ENCODE peak calls at places on chromosomes 12 and 14, in ten cellular contexts. X is lower lobe of right lung, L is endodermal cell, M is esophagus muscularis mucosa, B is adrenal gland, O is A549, V is sigmoid colon, A is IMR-90, P is psoas muscle, G is brain microvascular endothelial cell. R is an unnamed sample.

GRCh38 chr12:122040579-122041386 is 19.1 kb downstream of the BCL7A start:
- DNase-seq in X (peak), L (no peak), M (no peak), B (no peak), O (peak), V (no peak), A (no peak), P (no peak), G (no peak), R (no peak)

GRCh38 chr12:54431911-54432814 is 13.1 kb upstream of the ITGA5 start:
- DNase-seq in X (no peak), L (peak), M (no peak), B (peak), O (peak), V (peak), A (peak), P (peak), G (no peak), R (peak)

GRCh38 chr12:130546494-130546893 is 169.6 kb downstream of the RIMBP2 start:
- DNase-seq in X (no peak), L (no peak), M (no peak), B (no peak), O (no peak), V (no peak), A (no peak), P (no peak), G (no peak), R (no peak)

GRCh38 chr12:120687570-120688289 is 781 bp downstream of the MLEC start:
- DNase-seq in X (peak), L (peak), M (no peak), B (no peak), O (no peak), V (peak), A (no peak), P (no peak), G (no peak), R (no peak)

GRCh38 chr12:99302874-99303273 is 344.7 kb upstream of the GARIN6 start:
- DNase-seq in X (no peak), L (no peak), M (no peak), B (no peak), O (no peak), V (no peak), A (no peak), P (no peak), G (no peak), R (no peak)

GRCh38 chr14:102264775-102265174 is 40.2 kb downstream of the MOK start:
- DNase-seq in X (no peak), L (no peak), M (no peak), B (no peak), O (no peak), V (no peak), A (no peak), P (no peak), G (no peak), R (no peak)

GRCh38 chr12:18998343-18999270 is 130.9 kb upstream of the PLEKHA5 start:
- DNase-seq in X (no peak), L (no peak), M (no peak), B (no peak), O (peak), V (no peak), A (peak), P (no peak), G (peak), R (peak)

GRCh38 chr14:68564826-68565760 is 227.8 kb downstream of the ZFP36L1 start:
- DNase-seq in X (no peak), L (no peak), M (no peak), B (no peak), O (no peak), V (no peak), A (no peak), P (no peak), G (no peak), R (no peak)

GRCh38 chr14:95906591-95906990 is 30.0 kb downstream of the TUNAR start:
- DNase-seq in X (no peak), L (no peak), M (no peak), B (no peak), O (no peak), V (no peak), A (peak), P (no peak), G (no peak), R (no peak)

GRCh38 chr14:28707814-28708213 is 58.8 kb upstream of the FOXG1 start:
- DNase-seq in X (no peak), L (no peak), M (no peak), B (no peak), O (no peak), V (no peak), A (no peak), P (no peak), G (peak), R (peak)

GRCh38 chr14:67704484-67705089 is 2.9 kb downstream of the RDH12 start:
- DNase-seq in X (no peak), L (peak), M (no peak), B (no peak), O (peak), V (no peak), A (peak), P (no peak), G (peak), R (no peak)

GRCh38 chr12:115840159-115840558 is 437.3 kb downstream of the MED13L start:
- DNase-seq in X (no peak), L (peak), M (no peak), B (no peak), O (peak), V (no peak), A (no peak), P (no peak), G (no peak), R (peak)

GRCh38 chr12:84825149-84825548 is 87.5 kb downstream of the SLC6A15 start:
- DNase-seq in X (no peak), L (no peak), M (no peak), B (no peak), O (no peak), V (no peak), A (no peak), P (no peak), G (no peak), R (no peak)

GRCh38 chr14:53147893-53148292 is 5.2 kb downstream of the DDHD1 start:
- DNase-seq in X (no peak), L (no peak), M (no peak), B (no peak), O (no peak), V (no peak), A (no peak), P (no peak), G (no peak), R (no peak)

GRCh38 chr14:29607129-29607528 is 320.5 kb downstream of the PRKD1 start:
- DNase-seq in X (no peak), L (no peak), M (no peak), B (no peak), O (no peak), V (no peak), A (no peak), P (no peak), G (no peak), R (no peak)

GRCh38 chr14:93648440-93649168 is 139.7 kb downstream of the PRIMA1 start:
- DNase-seq in X (no peak), L (peak), M (no peak), B (no peak), O (peak), V (no peak), A (no peak), P (no peak), G (peak), R (peak)

GRCh38 chr14:34582117-34582680 is 42.7 kb upstream of the EAPP start:
- DNase-seq in X (no peak), L (no peak), M (no peak), B (no peak), O (no peak), V (peak), A (no peak), P (no peak), G (no peak), R (no peak)

GRCh38 chr14:51093371-51094281 is 1.3 kb downstream of the TRIM9 start:
- DNase-seq in X (no peak), L (peak), M (no peak), B (peak), O (peak), V (peak), A (no peak), P (peak), G (no peak), R (no peak)

GRCh38 chr14:92613008-92613658 is 99.6 kb downstream of the RIN3 start:
- DNase-seq in X (peak), L (peak), M (no peak), B (no peak), O (peak), V (no peak), A (no peak), P (no peak), G (no peak), R (no peak)

GRCh38 chr12:52049688-52050087 is 1.6 kb upstream of the NR4A1 start:
- DNase-seq in X (no peak), L (no peak), M (no peak), B (no peak), O (no peak), V (no peak), A (no peak), P (no peak), G (no peak), R (no peak)

GRCh38 chr14:93132472-93133065 is 16.8 kb upstream of the ITPK1 start:
- DNase-seq in X (no peak), L (peak), M (no peak), B (peak), O (peak), V (no peak), A (peak), P (no peak), G (peak), R (no peak)

GRCh38 chr12:124827588-124828184 is 36.0 kb downstream of the SCARB1 start:
- DNase-seq in X (no peak), L (no peak), M (no peak), B (no peak), O (peak), V (no peak), A (no peak), P (no peak), G (no peak), R (no peak)
- H3K27ac ChIP-seq in X (no peak), L (no peak), M (no peak), B (peak), O (peak), V (no peak), A (no peak), P (no peak), G (no peak), R (peak)

GRCh38 chr12:29796823-29797263 is 13.1 kb upstream of the TMTC1 start:
- DNase-seq in X (no peak), L (no peak), M (no peak), B (no peak), O (no peak), V (peak), A (peak), P (no peak), G (peak), R (peak)
- H3K27ac ChIP-seq in X (no peak), L (no peak), M (peak), B (no peak), O (no peak), V (peak), A (no peak), P (peak), G (no peak), R (no peak)

GRCh38 chr12:124593176-124593575 is 25.8 kb upstream of the NCOR2 start:
- DNase-seq in X (no peak), L (no peak), M (no peak), B (no peak), O (no peak), V (no peak), A (no peak), P (no peak), G (no peak), R (no peak)
- H3K27ac ChIP-seq in X (no peak), L (no peak), M (no peak), B (no peak), O (no peak), V (no peak), A (no peak), P (no peak), G (no peak), R (no peak)

GRCh38 chr12:46177842-46178608 is 90.8 kb downstream of the SLC38A1 start:
- DNase-seq in X (no peak), L (no peak), M (no peak), B (no peak), O (no peak), V (no peak), A (no peak), P (no peak), G (no peak), R (no peak)
- H3K27ac ChIP-seq in X (no peak), L (no peak), M (no peak), B (no peak), O (no peak), V (no peak), A (no peak), P (no peak), G (no peak), R (no peak)

GRCh38 chr14:70754989-70755388 is 54.3 kb downstream of the MAP3K9 start:
- DNase-seq in X (peak), L (peak), M (no peak), B (no peak), O (peak), V (no peak), A (no peak), P (no peak), G (peak), R (peak)
- H3K27ac ChIP-seq in X (peak), L (no peak), M (no peak), B (no peak), O (peak), V (no peak), A (no peak), P (peak), G (no peak), R (peak)

DNA sequence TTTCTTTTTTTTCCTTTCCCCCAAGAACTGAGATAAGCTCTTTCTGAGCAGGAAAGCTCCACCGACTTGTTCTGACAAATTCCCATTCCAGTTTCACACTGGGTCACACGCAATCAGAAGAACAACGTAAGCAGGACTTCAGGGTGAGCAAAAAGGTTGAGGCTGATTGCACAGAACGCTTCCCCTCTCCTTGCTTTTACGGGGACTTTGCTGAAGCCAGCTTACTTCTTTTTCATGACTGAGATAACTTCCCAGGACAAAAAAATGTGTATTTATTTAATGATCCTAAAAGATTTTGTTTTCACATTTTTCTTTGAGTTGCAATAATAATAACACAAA is 153.2 kb downstream of the PHLDA1 start:
- DNase-seq in X (no peak), L (no peak), M (no peak), B (peak), O (no peak), V (no peak), A (peak), P (no peak), G (peak), R (peak)
- H3K27ac ChIP-seq in X (no peak), L (no peak), M (no peak), B (peak), O (peak), V (no peak), A (peak), P (no peak), G (peak), R (peak)

GRCh38 chr12:106023034-106023433 is 115.7 kb downstream of the NUAK1 start:
- DNase-seq in X (no peak), L (no peak), M (peak), B (no peak), O (peak), V (no peak), A (no peak), P (no peak), G (no peak), R (no peak)
- H3K27ac ChIP-seq in X (no peak), L (no peak), M (no peak), B (no peak), O (peak), V (no peak), A (peak), P (no peak), G (no peak), R (no peak)

DNA sequence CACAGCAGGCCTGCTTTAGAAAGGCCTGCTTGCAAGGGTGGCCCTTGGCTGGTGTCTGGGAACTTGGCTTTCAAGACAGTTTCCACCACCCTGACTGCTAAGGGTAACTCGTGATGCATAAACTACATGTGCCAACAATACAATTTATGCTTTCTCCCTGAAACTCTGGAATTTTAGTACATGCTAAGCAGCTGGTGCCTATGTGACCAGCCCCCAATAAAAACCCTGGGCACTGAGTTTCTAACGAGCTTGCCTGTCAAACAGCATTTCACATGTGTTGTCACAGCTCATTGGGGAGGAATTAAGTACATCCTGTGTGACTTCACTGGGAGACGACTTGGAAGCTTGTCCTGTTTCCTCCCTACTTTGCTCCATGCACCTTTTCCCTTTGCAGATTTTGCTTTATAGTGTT is 133.1 kb downstream of the SLC5A8 start:
- DNase-seq in X (no peak), L (peak), M (no peak), B (no peak), O (no peak), V (no peak), A (peak), P (no peak), G (no peak), R (no peak)
- H3K27ac ChIP-seq in X (no peak), L (no peak), M (no peak), B (no peak), O (no peak), V (no peak), A (peak), P (no peak), G (no peak), R (no peak)

GRCh38 chr14:21102472-21103164 is 1.8 kb downstream of the TMEM253 start:
- DNase-seq in X (no peak), L (peak), M (no peak), B (no peak), O (no peak), V (no peak), A (no peak), P (no peak), G (no peak), R (no peak)

GRCh38 chr14:21103710-21104447 is 3.0 kb downstream of the TMEM253 start:
- DNase-seq in X (peak), L (peak), M (peak), B (peak), O (peak), V (peak), A (peak), P (peak), G (peak), R (peak)

GRCh38 chr14:21101802-21102413 is 1.0 kb downstream of the TMEM253 start:
- DNase-seq in X (no peak), L (peak), M (no peak), B (no peak), O (no peak), V (no peak), A (no peak), P (no peak), G (no peak), R (no peak)

GRCh38 chr14:21104448-21105060 is 3.7 kb downstream of the TMEM253 start:
- DNase-seq in X (peak), L (peak), M (peak), B (peak), O (peak), V (peak), A (peak), P (peak), G (peak), R (no peak)

DNA sequence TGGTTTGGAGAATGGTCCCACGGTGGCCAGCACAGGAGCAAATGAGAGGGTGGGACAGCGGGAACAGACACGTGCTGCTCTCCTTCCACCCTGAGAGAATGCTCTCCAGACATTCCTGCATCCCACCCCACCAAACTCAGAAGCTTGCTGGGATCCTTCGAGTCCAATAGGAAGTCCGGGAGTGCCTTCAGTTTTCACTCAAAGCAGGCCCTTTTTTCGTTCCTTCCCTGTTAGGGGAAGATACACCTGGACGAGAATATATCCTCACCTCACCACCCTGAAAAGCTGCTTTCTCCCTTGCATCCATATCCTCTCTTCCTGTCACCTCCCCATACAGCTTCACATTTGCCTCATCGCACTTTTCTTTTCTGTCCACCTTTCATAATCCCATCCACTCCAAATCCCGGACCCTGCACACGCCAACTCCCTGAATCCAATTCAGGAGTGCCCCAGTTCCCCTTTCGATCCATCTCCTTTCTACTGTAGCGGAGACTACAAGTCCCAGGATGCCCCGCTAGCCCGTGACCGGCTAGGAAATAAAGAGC is 2.4 kb downstream of the TMEM253 start:
- DNase-seq in X (no peak), L (no peak), M (no peak), B (peak), O (no peak), V (no peak), A (no peak), P (no peak), G (no peak), R (no peak)
- H3K27ac ChIP-seq in X (peak), L (peak), M (peak), B (peak), O (peak), V (peak), A (peak), P (peak), G (peak), R (peak)

GRCh38 chr12:68612675-68613074 is 2.0 kb downstream of the RAP1B start:
- DNase-seq in X (no peak), L (no peak), M (no peak), B (no peak), O (no peak), V (no peak), A (no peak), P (no peak), G (no peak), R (no peak)
- H3K27ac ChIP-seq in X (peak), L (no peak), M (peak), B (peak), O (peak), V (peak), A (peak), P (peak), G (peak), R (peak)

R was measured in epithelial cell of prostate.